ENCODE peak calls at places on chromosomes 6 and 20, in six cellular contexts. T, E, G, M, P and Z are unnamed samples.

GRCh38 chr6:116218172-116218633 is 35.7 kb downstream of the TSPYL4 start:
- DNase-seq in E (no peak), G (no peak), T (peak), M (no peak), P (no peak), Z (no peak)

GRCh38 chr6:52725530-52726192 is 37.6 kb downstream of the GSTA2 start:
- DNase-seq in M (no peak), G (no peak), E (no peak), P (no peak), T (no peak), Z (no peak)

GRCh38 chr6:119442776-119443184 is 93.2 kb upstream of the MAN1A1 start:
- DNase-seq in E (peak), M (no peak), P (no peak), G (no peak), T (peak), Z (peak)

GRCh38 chr6:132236281-132236680 is 165.0 kb downstream of the MOXD1 start:
- DNase-seq in P (no peak), E (no peak), G (no peak), M (no peak), T (no peak), Z (no peak)

GRCh38 chr6:82385961-82386360 is 22.3 kb downstream of the TPBG start:
- DNase-seq in E (no peak), P (no peak), M (no peak), G (no peak), T (no peak), Z (no peak)

GRCh38 chr6:149452062-149452939 is 32.5 kb downstream of the ZC3H12D start:
- DNase-seq in P (no peak), E (no peak), G (no peak), T (no peak), M (no peak), Z (no peak)

GRCh38 chr20:44955270-44955669 is 4.9 kb downstream of the TOMM34 start:
- DNase-seq in P (no peak), G (no peak), M (no peak), E (no peak), T (no peak), Z (no peak)

GRCh38 chr6:146851837-146852236 is 253.1 kb downstream of the ADGB start:
- DNase-seq in G (no peak), E (no peak), T (no peak), M (peak), P (peak), Z (peak)

GRCh38 chr6:33344771-33345697 is 27.5 kb upstream of the ZBTB22 start:
- DNase-seq in M (peak), E (peak), P (peak), T (peak), G (peak), Z (peak)

GRCh38 chr6:133501675-133502275 is 260.6 kb downstream of the EYA4 start:
- DNase-seq in P (no peak), T (no peak), M (no peak), E (no peak), G (no peak), Z (no peak)

GRCh38 chr6:13611715-13612114 is 3.4 kb upstream of the NOL7 start:
- DNase-seq in P (no peak), G (peak), T (peak), M (no peak), E (peak), Z (peak)

GRCh38 chr20:62907377-62908317 is 18.7 kb downstream of the DIDO1 start:
- DNase-seq in E (no peak), P (no peak), T (peak), M (no peak), G (no peak), Z (no peak)

GRCh38 chr6:152897807-152898399 is 84.9 kb downstream of the FBXO5 start:
- DNase-seq in M (peak), T (peak), E (peak), G (peak), P (peak), Z (peak)

GRCh38 chr6:28207244-28208179 is 17.6 kb upstream of the ZSCAN9 start:
- DNase-seq in P (no peak), E (no peak), G (no peak), T (no peak), M (no peak), Z (peak)

GRCh38 chr6:152952045-152952444 is 30.8 kb downstream of the FBXO5 start:
- DNase-seq in E (no peak), P (peak), G (no peak), T (no peak), M (peak), Z (no peak)

GRCh38 chr20:21234816-21235215 is 68.3 kb upstream of the XRN2 start:
- DNase-seq in G (no peak), P (no peak), E (no peak), M (no peak), T (no peak), Z (no peak)

GRCh38 chr20:11582073-11582472 is 335.6 kb upstream of the BTBD3 start:
- DNase-seq in M (no peak), E (no peak), G (no peak), P (no peak), T (no peak), Z (no peak)

GRCh38 chr6:130043344-130043743 is 25.0 kb downstream of the L3MBTL3 start:
- DNase-seq in G (no peak), E (no peak), M (no peak), T (no peak), P (no peak), Z (no peak)

GRCh38 chr6:164099535-164099982 is 685.0 kb downstream of the QKI start:
- DNase-seq in G (no peak), T (no peak), P (no peak), E (no peak), M (no peak), Z (no peak)

GRCh38 chr6:105212587-105212986 is 32.8 kb upstream of the POPDC3 start:
- DNase-seq in P (no peak), M (no peak), E (peak), G (peak), T (no peak), Z (peak)

GRCh38 chr6:2655844-2656433 is 94.8 kb downstream of the MYLK4 start:
- DNase-seq in P (no peak), T (no peak), G (no peak), E (no peak), M (no peak), Z (no peak)

GRCh38 chr6:39050453-39051112 is 2.0 kb downstream of the GLP1R start:
- DNase-seq in M (no peak), E (no peak), G (no peak), T (no peak), P (no peak), Z (no peak)

GRCh38 chr6:39049575-39050283 is 1.1 kb downstream of the GLP1R start:
- DNase-seq in T (no peak), E (no peak), P (no peak), M (no peak), G (no peak), Z (no peak)

GRCh38 chr6:39051399-39052122 is 3.0 kb downstream of the GLP1R start:
- DNase-seq in G (no peak), E (no peak), M (no peak), P (no peak), T (no peak), Z (no peak)

GRCh38 chr6:39047434-39048327 is 900 bp upstream of the GLP1R start:
- DNase-seq in G (no peak), P (no peak), M (no peak), E (no peak), T (no peak), Z (no peak)

DNA sequence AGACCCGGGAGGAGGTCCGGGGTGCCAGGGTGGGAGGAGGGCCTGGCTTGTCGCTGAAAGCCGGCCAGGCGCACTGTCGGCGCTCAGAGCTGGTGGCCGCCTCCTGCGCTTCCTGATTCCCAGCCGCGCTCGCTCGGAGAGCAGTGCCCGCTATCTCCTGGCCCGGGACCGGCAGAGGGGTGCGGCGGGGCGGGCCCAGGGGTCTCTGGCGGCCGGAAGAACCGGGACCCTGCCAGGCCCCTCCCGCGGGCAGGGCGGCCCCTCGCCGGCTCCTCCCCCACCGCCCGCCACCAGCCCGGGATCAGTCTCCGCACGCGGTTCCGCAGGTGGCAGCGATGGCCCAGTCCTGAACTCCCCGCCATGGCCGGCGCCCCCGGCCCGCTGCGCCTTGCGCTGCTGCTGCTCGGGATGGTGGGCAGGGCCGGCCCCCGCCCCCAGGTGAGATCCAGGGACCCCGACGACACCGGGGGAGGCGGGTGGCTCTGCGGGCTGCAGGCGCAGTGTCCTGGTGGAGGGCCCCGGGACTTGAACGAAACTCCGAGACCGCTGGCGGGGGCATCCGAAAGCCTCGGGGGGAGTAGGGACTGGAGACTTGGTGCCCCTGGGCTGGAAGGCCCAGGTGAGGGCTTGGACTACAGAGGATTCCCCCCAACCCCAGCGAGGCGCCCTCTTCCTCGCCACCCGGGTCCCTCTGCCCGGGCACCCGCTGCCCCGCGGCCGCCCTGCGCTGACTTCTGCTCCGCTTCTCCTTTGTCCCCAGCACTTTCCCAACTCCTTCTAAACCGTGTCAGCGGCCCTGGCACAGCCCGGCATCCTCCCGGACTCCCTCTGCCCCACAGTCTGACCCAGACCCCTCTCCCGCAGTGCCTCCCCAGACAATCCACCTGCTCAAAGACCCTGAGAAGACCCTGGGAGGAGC is at the start of gene GLP1R:
- DNase-seq in T (no peak), P (no peak), G (no peak), E (no peak), M (no peak), Z (no peak)
- H3K4me3 ChIP-seq in T (no peak), P (no peak), G (no peak), E (no peak), M (no peak), Z (no peak)

GRCh38 chr6:156760377-156760776 is 16.8 kb upstream of the ARID1B start:
- DNase-seq in T (peak), G (no peak), P (no peak), E (no peak), M (no peak), Z (no peak)
- TF ChIP-seq CTCF in T (no peak), G (no peak), P (no peak), E (no peak), M (no peak), Z (no peak)

GRCh38 chr6:36678488-36679042 is at the start of gene CDKN1A:
- DNase-seq in E (no peak), T (peak), M (peak), P (no peak), G (no peak), Z (peak)

GRCh38 chr6:36674942-36675341 is 3.6 kb upstream of the CDKN1A start:
- DNase-seq in P (no peak), M (no peak), T (no peak), G (no peak), E (no peak), Z (no peak)

GRCh38 chr6:36677753-36678487 is 594 bp upstream of the CDKN1A start:
- DNase-seq in T (no peak), G (no peak), M (no peak), E (no peak), P (no peak), Z (peak)

GRCh38 chr6:36677059-36677749 is 1.3 kb upstream of the CDKN1A start:
- DNase-seq in P (no peak), E (no peak), M (no peak), T (no peak), G (no peak), Z (no peak)

DNA sequence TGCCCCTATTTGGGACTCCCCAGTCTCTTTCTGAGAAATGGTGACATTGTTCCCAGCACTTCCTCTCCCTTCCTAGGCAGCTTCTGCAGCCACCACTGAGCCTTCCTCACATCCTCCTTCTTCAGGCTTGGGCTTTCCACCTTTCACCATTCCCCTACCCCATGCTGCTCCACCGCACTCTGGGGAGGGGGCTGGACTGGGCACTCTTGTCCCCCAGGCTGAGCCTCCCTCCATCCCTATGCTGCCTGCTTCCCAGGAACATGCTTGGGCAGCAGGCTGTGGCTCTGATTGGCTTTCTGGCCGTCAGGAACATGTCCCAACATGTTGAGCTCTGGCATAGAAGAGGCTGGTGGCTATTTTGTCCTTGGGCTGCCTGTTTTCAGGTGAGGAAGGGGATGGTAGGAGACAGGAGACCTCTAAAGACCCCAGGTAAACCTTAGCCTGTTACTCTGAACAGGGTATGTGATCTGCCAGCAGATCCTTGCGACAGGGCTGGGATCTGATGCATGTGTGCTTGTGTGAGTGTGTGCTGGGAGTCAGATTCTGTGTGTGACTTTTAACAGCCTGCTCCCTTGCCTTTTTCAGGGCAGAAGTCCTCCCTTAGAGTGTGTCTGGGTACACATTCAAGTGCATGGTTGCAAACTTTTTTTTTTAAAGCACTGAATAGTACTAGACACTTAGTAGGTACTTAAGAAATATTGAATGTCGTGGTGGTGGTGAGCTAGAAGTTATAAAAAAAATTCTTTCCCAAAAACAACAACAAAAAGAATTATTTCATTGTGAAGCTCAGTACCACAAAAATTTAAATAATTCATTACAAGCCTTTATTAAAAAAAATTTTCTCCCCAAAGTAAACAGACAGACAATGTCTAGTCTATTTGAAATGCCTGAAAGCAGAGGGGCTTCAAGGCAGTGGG is 2.1 kb upstream of the CDKN1A start:
- DNase-seq in G (no peak), P (no peak), T (no peak), M (no peak), E (no peak), Z (peak)
- H3K4me3 ChIP-seq in G (peak), P (peak), T (no peak), M (no peak), E (peak), Z (peak)

DNA sequence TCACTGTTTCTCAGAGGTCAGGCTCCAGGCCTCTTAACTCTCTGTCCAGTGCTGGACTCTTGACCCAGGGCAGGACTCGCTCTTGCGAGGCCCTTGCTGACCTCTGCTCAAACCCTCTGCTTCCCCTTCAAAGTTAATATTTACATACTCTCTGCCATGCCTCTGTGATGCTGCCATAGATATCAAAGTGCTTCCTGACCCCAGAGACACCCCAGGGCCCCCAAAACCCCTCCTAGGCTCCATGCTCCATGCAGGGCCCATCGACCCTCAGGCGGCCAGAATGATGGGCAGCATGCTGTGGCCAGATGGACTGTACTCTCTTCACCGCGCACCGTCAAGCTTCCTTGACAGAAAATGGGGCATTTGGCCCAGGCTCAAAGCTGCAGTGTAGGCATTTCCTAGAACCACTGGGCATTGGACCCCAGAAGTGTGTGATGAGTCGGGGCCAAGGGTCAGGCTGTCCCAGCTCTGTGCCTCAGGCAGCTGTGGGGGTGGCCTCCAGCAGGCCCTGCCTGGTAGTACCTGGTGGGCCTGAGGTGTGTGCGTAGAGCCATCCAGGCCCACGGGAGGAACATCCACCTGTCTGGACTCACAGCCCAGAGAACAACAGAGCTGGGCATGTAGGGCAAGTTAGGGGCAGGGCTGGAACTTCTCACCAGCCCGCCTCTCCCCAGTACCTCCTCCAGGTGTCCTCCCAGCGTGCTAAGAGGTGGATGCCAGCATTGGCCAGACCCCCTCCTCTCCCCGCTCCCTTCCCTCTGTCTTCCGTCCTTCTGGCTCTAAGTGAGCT is 142.8 kb downstream of the VEGFA start:
- DNase-seq in G (no peak), T (no peak), P (no peak), E (no peak), M (no peak), Z (no peak)
- TF ChIP-seq CTCF in G (no peak), T (no peak), P (no peak), E (no peak), M (no peak), Z (no peak)

GRCh38 chr6:92757926-92758325 is 661.4 kb downstream of the EPHA7 start:
- DNase-seq in G (no peak), T (no peak), P (no peak), E (no peak), M (no peak), Z (no peak)
- H3K4me3 ChIP-seq in G (no peak), T (no peak), P (no peak), E (no peak), M (no peak), Z (no peak)